ENCODE peak calls at places on chromosome X, in eight cellular contexts. T is NCI-H1417; K is midbrain; N is iPS-NIHi11; Y is RWPE1; C is GM20000; S is NCI-H1436; F is activated naive CD4-positive, alpha-beta T cell treated with anti-CD3 and anti-CD28 coated beads for 36 hours. V is an unnamed sample.

GRCh38 chrX:47321978-47322377 is 48.4 kb upstream of the ZNF157 start:
- DNase-seq in T (peak; percentile 75), K (no peak), N (peak; percentile 45), Y (no peak), C (no peak), S (no peak), F (no peak), V (peak; percentile 41)

GRCh38 chrX:1012678-1013300 is 199.7 kb downstream of the CRLF2 start:
- DNase-seq in T (no peak), K (no peak), N (no peak), Y (no peak), C (no peak), S (no peak), F (no peak), V (no peak)

GRCh38 chrX:86002076-86002896 is 45.1 kb downstream of the CHM start:
- DNase-seq in T (peak; percentile 43), K (no peak), N (peak; percentile 29), Y (peak; percentile 1), C (no peak), S (no peak), F (no peak), V (peak; percentile 73)

GRCh38 chrX:34491126-34491525 is 166.0 kb downstream of the TMEM47 start:
- DNase-seq in T (no peak), K (no peak), N (no peak), Y (no peak), C (no peak), S (no peak), F (no peak), V (no peak)

GRCh38 chrX:14899607-14900006 is 26.4 kb downstream of the MOSPD2 start:
- DNase-seq in T (peak; percentile 42), K (no peak), N (peak; percentile 6), Y (peak; percentile 50), C (peak; percentile 2), S (no peak), F (no peak), V (no peak)

GRCh38 chrX:65127804-65128203 is 151.6 kb upstream of the ZC4H2 start:
- DNase-seq in T (no peak), K (no peak), N (no peak), Y (no peak), C (no peak), S (no peak), F (peak; percentile 6), V (no peak)

GRCh38 chrX:98452456-98452855 is 1568.7 kb downstream of the RPA4 start:
- DNase-seq in T (no peak), K (no peak), N (no peak), Y (no peak), C (no peak), S (no peak), F (no peak), V (no peak)

GRCh38 chrX:39249999-39250398 is 448.7 kb downstream of the MID1IP1 start:
- DNase-seq in T (no peak), K (no peak), N (no peak), Y (no peak), C (no peak), S (no peak), F (no peak), V (no peak)

GRCh38 chrX:38055170-38055847 is 49.0 kb downstream of the SYTL5 start:
- DNase-seq in T (no peak), K (no peak), N (no peak), Y (no peak), C (no peak), S (no peak), F (no peak), V (no peak)

GRCh38 chrX:154458116-154458953 is at the start of gene PLXNA3:
- DNase-seq in T (peak; percentile 67), K (peak; percentile 18), N (peak; percentile 78), Y (peak; percentile 44), C (peak; percentile 91), S (peak; percentile 35), F (peak; percentile 41), V (peak; percentile 87)

GRCh38 chrX:103248553-103248952 is 6.4 kb downstream of the TCEAL8 start:
- DNase-seq in T (peak; percentile 41), K (peak; percentile 32), N (peak; percentile 11), Y (no peak), C (peak; percentile 6), S (no peak), F (no peak), V (no peak)

GRCh38 chrX:47585273-47585672 is 3.0 kb downstream of the TIMP1 start:
- DNase-seq in T (no peak), K (no peak), N (no peak), Y (no peak), C (no peak), S (no peak), F (no peak), V (no peak)

GRCh38 chrX:129980043-129980442 is 2.4 kb upstream of the BCORL1 start:
- DNase-seq in T (no peak), K (no peak), N (no peak), Y (no peak), C (peak; percentile 69), S (no peak), F (peak; percentile 43), V (peak; percentile 87)

GRCh38 chrX:17022205-17022604 is 75.7 kb downstream of the REPS2 start:
- DNase-seq in T (no peak), K (no peak), N (no peak), Y (no peak), C (no peak), S (no peak), F (no peak), V (no peak)

V was measured in spleen.